ENCODE peak calls at places on chromosomes 12 and 14, in five cellular contexts. Q is A549; X is fibroblast of pulmonary artery; J is effector memory CD8-positive, alpha-beta T cell; I is left ventricle myocardium superior. K is an unnamed sample.

GRCh38 chr12:124147579-124147978 is 147.3 kb upstream of the RFLNA start:
- DNase-seq in I (no peak), Q (no peak), X (no peak), J (no peak), K (no peak)

GRCh38 chr14:70663707-70664179 is 22.0 kb downstream of the TTC9 start:
- DNase-seq in J (no peak), I (no peak), X (no peak), Q (no peak), K (no peak)

GRCh38 chr12:96134200-96134599 is 60.0 kb upstream of the ELK3 start:
- DNase-seq in Q (no peak), I (no peak), J (no peak), X (no peak), K (no peak)

GRCh38 chr12:90619943-90620342 is 335.0 kb downstream of the CCER1 start:
- DNase-seq in X (no peak), I (no peak), J (no peak), Q (no peak), K (no peak)

GRCh38 chr14:89466460-89466859 is 49.4 kb upstream of the FOXN3 start:
- DNase-seq in I (no peak), X (no peak), Q (no peak), J (peak; percentile 65), K (no peak)

GRCh38 chr12:89244536-89244935 is 107.8 kb downstream of the DUSP6 start:
- DNase-seq in X (peak; percentile 84), J (no peak), I (no peak), Q (no peak), K (no peak)

GRCh38 chr12:50764861-50765324 is 992 bp downstream of the ATF1 start:
- DNase-seq in Q (peak; percentile 72), J (no peak), X (peak; percentile 56), I (no peak), K (no peak)

GRCh38 chr14:104437703-104438102 is 141.9 kb upstream of the C14orf180 start:
- DNase-seq in X (no peak), J (no peak), I (no peak), Q (no peak), K (peak; percentile 18)

GRCh38 chr12:81222841-81223595 is 145.1 kb downstream of the ACSS3 start:
- DNase-seq in I (no peak), J (no peak), X (no peak), Q (no peak), K (no peak)

GRCh38 chr12:108645686-108646596 is 12.2 kb upstream of the SELPLG start:
- DNase-seq in J (no peak), I (no peak), Q (no peak), X (no peak), K (no peak)

GRCh38 chr12:67647251-67647546 is 1.3 kb upstream of the DYRK2 start:
- DNase-seq in X (no peak), J (no peak), I (peak; percentile 36), Q (no peak), K (peak; percentile 58)

GRCh38 chr12:114858388-114859146 is 174.6 kb upstream of the TBX3 start:
- DNase-seq in Q (peak; percentile 51), X (no peak), I (no peak), J (no peak), K (no peak)

GRCh38 chr12:126538888-126539287 is 1473.7 kb downstream of the AACS start:
- DNase-seq in X (no peak), Q (no peak), I (no peak), J (no peak), K (no peak)

GRCh38 chr14:22333408-22334274 is 255.4 kb downstream of the DAD1 start:
- DNase-seq in J (no peak), X (peak; percentile 68), Q (peak; percentile 88), I (no peak), K (no peak)

GRCh38 chr12:45336762-45337596 is 121.1 kb downstream of the ANO6 start:
- DNase-seq in Q (peak; percentile 24), X (peak; percentile 75), J (no peak), I (no peak), K (no peak)

GRCh38 chr12:15928870-15929571 is 17.9 kb downstream of the DERA start:
- DNase-seq in X (no peak), J (no peak), Q (no peak), I (peak; percentile 47), K (peak; percentile 67)

GRCh38 chr12:88163371-88163770 is 21.3 kb downstream of the TMTC3 start:
- DNase-seq in Q (no peak), J (no peak), I (no peak), X (no peak), K (no peak)

GRCh38 chr12:132109741-132110140 is 34.4 kb downstream of the DDX51 start:
- DNase-seq in I (no peak), X (peak; percentile 6), J (no peak), Q (no peak), K (no peak)

GRCh38 chr14:96077983-96078686 is 39.0 kb downstream of the C14orf132 start:
- DNase-seq in I (no peak), J (no peak), X (no peak), Q (no peak), K (no peak)

GRCh38 chr14:102524026-102524450 is 14.5 kb upstream of the ANKRD9 start:
- DNase-seq in J (no peak), I (no peak), Q (no peak), X (no peak), K (no peak)

GRCh38 chr12:105567061-105567460 is 236.6 kb downstream of the C12orf75 start:
- DNase-seq in I (no peak), Q (no peak), X (no peak), J (no peak), K (no peak)

GRCh38 chr14:31270196-31270772 is 62.7 kb upstream of the HECTD1 start:
- DNase-seq in J (no peak), X (no peak), Q (peak; percentile 53), I (no peak), K (no peak)

GRCh38 chr14:24079521-24080141 is 8.3 kb downstream of the CPNE6 start:
- DNase-seq in J (no peak), I (no peak), X (no peak), Q (no peak), K (no peak)

GRCh38 chr14:103656031-103656757 is 27.2 kb downstream of the KLC1 start:
- DNase-seq in X (peak; percentile 16), J (no peak), Q (no peak), I (no peak), K (no peak)

GRCh38 chr14:93962701-93963601 is 13.4 kb downstream of the ASB2 start:
- DNase-seq in J (peak; percentile 62), I (no peak), X (no peak), Q (no peak), K (no peak)

GRCh38 chr14:53327716-53328115 is 174.6 kb upstream of the DDHD1 start:
- DNase-seq in I (no peak), Q (no peak), X (peak; percentile 82), J (no peak), K (no peak)

GRCh38 chr12:105977256-105978051 is 161.3 kb downstream of the NUAK1 start:
- DNase-seq in I (no peak), J (no peak), Q (no peak), X (peak; percentile 71), K (no peak)

GRCh38 chr14:104972301-104973211 is 5.6 kb downstream of the AHNAK2 start:
- DNase-seq in J (no peak), X (no peak), I (peak; percentile 31), Q (peak; percentile 93), K (peak; percentile 65)

GRCh38 chr12:124961055-124961454 is 27.9 kb downstream of the DHX37 start:
- DNase-seq in Q (no peak), J (no peak), X (no peak), I (no peak), K (peak; percentile 55)

GRCh38 chr12:96398422-96399080 is 1.7 kb downstream of the CDK17 start:
- DNase-seq in X (peak; percentile 47), Q (no peak), J (no peak), I (no peak), K (no peak)

GRCh38 chr12:5533368-5533767 is 101.5 kb downstream of the NTF3 start:
- DNase-seq in X (no peak), J (no peak), Q (no peak), I (no peak), K (no peak)

GRCh38 chr12:45730842-45731336 is 1.4 kb downstream of the ARID2 start:
- DNase-seq in Q (no peak), I (no peak), J (no peak), X (peak; percentile 32), K (no peak)

GRCh38 chr12:94640134-94640928 is 10.0 kb downstream of the TMCC3 start:
- DNase-seq in J (no peak), I (no peak), X (peak; percentile 62), Q (no peak), K (no peak)

GRCh38 chr12:20376984-20377383 is 8.6 kb downstream of the PDE3A start:
- DNase-seq in I (no peak), X (peak; percentile 62), Q (peak; percentile 44), J (no peak), K (no peak)

GRCh38 chr14:74501135-74501614 is 7.6 kb downstream of the ISCA2 start:
- DNase-seq in I (peak; percentile 81), J (no peak), X (peak; percentile 86), Q (peak; percentile 68), K (no peak)